ENCODE peak calls at places on chromosomes 4 and X, in four cellular contexts. L is HT-29; B is activated T-helper 1 cell treated with anti-CD3 and anti-CD28 coated beads, Interleukin-12 subunit alpha, Interleukin-12 subunit beta, Interleukin-2, Interleukin-4 antibody, amounts not matched to agents 30 ng/mL and 10 ng/mL and 1 ng/mL, durations not matched to agents 14 hours and 24 hours and 36 hours; O is CD8-positive, alpha-beta memory T cell. F is an unnamed sample.
A peak's percentile ranks its signal among the peaks of the same experiment; 100 is the strongest.

GRCh38 chrX:65528705-65529340 is 5.8 kb downstream of the LAS1L start:
- DNase-seq in B (peak; percentile 8), O (peak; percentile 42), L (peak; percentile 64), F (peak; percentile 62)

GRCh38 chr4:90318208-90318607 is 191.0 kb downstream of the CCSER1 start:
- DNase-seq in L (no peak), B (no peak), O (no peak), F (peak; percentile 28)

GRCh38 chr4:69038582-69038981 is 57.7 kb upstream of the UGT2B7 start:
- DNase-seq in L (peak; percentile 25), O (no peak), B (no peak), F (no peak)

GRCh38 chr4:61064636-61065035 is 135.5 kb upstream of the ADGRL3 start:
- DNase-seq in B (no peak), O (no peak), L (no peak), F (no peak)

GRCh38 chrX:28752330-28752729 is 165.1 kb downstream of the IL1RAPL1 start:
- DNase-seq in B (no peak), L (no peak), O (no peak), F (no peak)

GRCh38 chr4:1559896-1560650 is 124.0 kb downstream of the FAM53A start:
- DNase-seq in O (no peak), B (no peak), L (no peak), F (no peak)

GRCh38 chrX:12771445-12772069 is 19.7 kb upstream of the PRPS2 start:
- DNase-seq in L (peak; percentile 7), O (peak; percentile 56), B (peak; percentile 57), F (peak; percentile 44)

GRCh38 chrX:74343970-74344622 is 40.1 kb downstream of the ZCCHC13 start:
- DNase-seq in B (peak; percentile 21), O (peak; percentile 36), L (peak; percentile 93), F (peak; percentile 70)

GRCh38 chr4:3522326-3522640 is 9.9 kb downstream of the LRPAP1 start:
- DNase-seq in B (no peak), L (no peak), O (no peak), F (no peak)